ENCODE peak calls at places on chromosomes 7 and 10, in seven cellular contexts. L is GM20000; W is naive thymus-derived CD8-positive, alpha-beta T cell; O is activated CD4-positive, CD25-positive, alpha-beta regulatory T cell treated with anti-CD3 and anti-CD28 coated beads, Interleukin-2, amount 50 U/mL, for 72 hours; P is A172; D is NCI-H1048; S is pulmonary artery endothelial cell. G is an unnamed sample.

GRCh38 chr7:214410-215212 is 22.2 kb downstream of the FAM20C start:
- DNase-seq in L (no peak), W (no peak), O (no peak), P (peak; percentile 82), D (no peak), S (no peak), G (no peak)

GRCh38 chr7:115300228-115300870 is 378.5 kb downstream of the MDFIC start:
- DNase-seq in L (no peak), W (no peak), O (no peak), P (no peak), D (no peak), S (no peak), G (no peak)

GRCh38 chr7:70434376-70434775 is 697.6 kb upstream of the GALNT17 start:
- DNase-seq in L (no peak), W (no peak), O (no peak), P (no peak), D (no peak), S (no peak), G (no peak)

GRCh38 chr7:137953043-137953691 is 48.7 kb downstream of the CREB3L2 start:
- DNase-seq in L (no peak), W (no peak), O (no peak), P (peak; percentile 96), D (no peak), S (no peak), G (no peak)

GRCh38 chr10:131644287-131644686 is 256.5 kb upstream of the PPP2R2D start:
- DNase-seq in L (no peak), W (no peak), O (no peak), P (no peak), D (no peak), S (no peak), G (no peak)

GRCh38 chr10:3964516-3964915 is 179.5 kb upstream of the KLF6 start:
- DNase-seq in L (no peak), W (no peak), O (no peak), P (no peak), D (no peak), S (no peak), G (no peak)

GRCh38 chr7:2460641-2461040 is 15.6 kb downstream of the GRIFIN start:
- DNase-seq in L (no peak), W (no peak), O (no peak), P (no peak), D (no peak), S (no peak), G (no peak)

GRCh38 chr10:92965314-92965713 is 95.3 kb upstream of the CYP26C1 start:
- DNase-seq in L (peak; percentile 44), W (no peak), O (no peak), P (peak; percentile 23), D (no peak), S (peak; percentile 11), G (no peak)

GRCh38 chr10:13891542-13892431 is 305.0 kb downstream of the PRPF18 start:
- DNase-seq in L (peak; percentile 59), W (peak; percentile 20), O (no peak), P (no peak), D (no peak), S (no peak), G (no peak)

GRCh38 chr10:22598488-22598887 is 115.9 kb downstream of the PIP4K2A start:
- DNase-seq in L (no peak), W (no peak), O (no peak), P (peak; percentile 53), D (no peak), S (no peak), G (no peak)

GRCh38 chr7:143499743-143500348 is 22.2 kb downstream of the TAS2R41 start:
- DNase-seq in L (no peak), W (no peak), O (no peak), P (no peak), D (no peak), S (peak; percentile 89), G (no peak)